ENCODE peak calls at places on chromosomes 11 and 22, in six cellular contexts. I, K, H, Y, T and U are unnamed samples.

GRCh38 chr11:90218606-90219005 is 4.2 kb downstream of the CHORDC1 start:
- DNase-seq in Y (no peak), K (no peak), T (no peak), H (no peak), I (peak), U (no peak)

GRCh38 chr11:2867722-2868548 is 17.6 kb downstream of the CDKN1C start:
- DNase-seq in T (no peak), I (no peak), Y (no peak), K (no peak), H (no peak), U (no peak)

GRCh38 chr11:76810151-76810853 is 27.1 kb downstream of the TSKU start:
- DNase-seq in T (no peak), Y (peak), H (no peak), I (peak), K (peak), U (peak)

GRCh38 chr11:129846508-129847335 is 31.1 kb downstream of the TMEM45B start:
- DNase-seq in Y (no peak), T (no peak), K (peak), H (no peak), I (peak), U (peak)

GRCh38 chr11:3165152-3165705 is at the start of gene OSBPL5:
- DNase-seq in T (peak), K (peak), H (no peak), Y (no peak), I (peak), U (peak)

GRCh38 chr11:69624293-69624692 is 16.7 kb upstream of the CCND1 start:
- DNase-seq in K (no peak), H (no peak), Y (no peak), I (no peak), T (no peak), U (no peak)

GRCh38 chr11:131253142-131253884 is 117.1 kb upstream of the NTM start:
- DNase-seq in Y (no peak), H (no peak), K (no peak), I (no peak), T (no peak), U (no peak)

GRCh38 chr22:50041361-50042065 is 16.6 kb downstream of the TTLL8 start:
- DNase-seq in K (no peak), Y (no peak), T (no peak), I (no peak), H (no peak), U (no peak)

GRCh38 chr11:23423119-23423518 is 562.8 kb upstream of the CCDC179 start:
- DNase-seq in Y (no peak), H (no peak), I (no peak), K (no peak), T (no peak), U (no peak)

GRCh38 chr22:23400286-23400981 is 179.7 kb downstream of the IGLL1 start:
- DNase-seq in H (no peak), I (no peak), T (no peak), K (no peak), Y (no peak), U (no peak)

GRCh38 chr11:107017104-107017432 is 1.2 kb downstream of the GUCY1A2 start:
- DNase-seq in Y (peak), K (no peak), H (no peak), I (no peak), T (no peak), U (no peak)

GRCh38 chr22:37501176-37501609 is 15.0 kb upstream of the MFNG start:
- DNase-seq in H (no peak), T (no peak), I (no peak), K (no peak), Y (no peak), U (no peak)

GRCh38 chr22:46287873-46288751 is 8.6 kb upstream of the GTSE1 start:
- DNase-seq in Y (peak), K (no peak), T (no peak), H (no peak), I (peak), U (no peak)

GRCh38 chr11:126115820-126116319 is 53.2 kb upstream of the CDON start:
- DNase-seq in K (peak), Y (no peak), T (no peak), H (no peak), I (no peak), U (peak)

GRCh38 chr11:316031-316701 is 2.3 kb downstream of the IFITM1 start:
- DNase-seq in K (peak), T (peak), Y (no peak), H (no peak), I (peak), U (no peak)

GRCh38 chr11:65169164-65169641 is 830 bp upstream of the SPDYC start:
- DNase-seq in H (no peak), K (no peak), I (no peak), Y (no peak), T (no peak), U (no peak)

GRCh38 chr11:11476971-11477645 is 124.1 kb upstream of the CSNK2A3 start:
- DNase-seq in Y (no peak), T (no peak), K (no peak), I (no peak), H (no peak), U (no peak)

GRCh38 chr11:7584910-7585309 is 71.1 kb downstream of the PPFIBP2 start:
- DNase-seq in H (no peak), T (no peak), K (no peak), I (no peak), Y (no peak), U (no peak)

GRCh38 chr11:135033545-135033944 is 621.5 kb upstream of the B3GAT1 start:
- DNase-seq in H (no peak), K (peak), T (no peak), Y (no peak), I (no peak), U (no peak)

GRCh38 chr11:132158091-132158490 is 787.7 kb downstream of the NTM start:
- DNase-seq in I (no peak), H (no peak), Y (no peak), K (peak), T (no peak), U (peak)

GRCh38 chr22:37416806-37417205 is 10.5 kb downstream of the ELFN2 start:
- DNase-seq in T (no peak), K (no peak), H (no peak), Y (no peak), I (peak), U (no peak)